ENCODE peak calls at places on chromosomes 12 and 14, in five cellular contexts. V, P, O, C and U are unnamed samples. For H3K36me3, the result is how much of the 10 kb centered on the place peaks cover.

GRCh38 chr14:96109956-96110355 is 70.8 kb downstream of the C14orf132 start:
- DNase-seq in V (no peak), P (no peak), O (no peak), C (no peak), U (no peak)

GRCh38 chr14:102490456-102490855 is 19.1 kb downstream of the ANKRD9 start:
- DNase-seq in V (no peak), P (no peak), O (no peak), C (no peak), U (no peak)

GRCh38 chr12:50598321-50598862 is 93.6 kb downstream of the DIP2B start:
- DNase-seq in V (no peak), P (no peak), O (no peak), C (no peak), U (no peak)

GRCh38 chr12:12461281-12461922 is 101.3 kb downstream of the DUSP16 start:
- DNase-seq in V (no peak), P (no peak), O (no peak), C (no peak), U (no peak)

GRCh38 chr14:75793806-75794205 is 132.8 kb downstream of the TTLL5 start:
- DNase-seq in V (no peak), P (no peak), O (no peak), C (no peak), U (no peak)

GRCh38 chr12:130993759-130994670 is 40.3 kb downstream of the ADGRD1 start:
- DNase-seq in V (no peak), P (no peak), O (peak), C (no peak), U (no peak)

GRCh38 chr14:60058087-60058486 is 33.6 kb upstream of the PCNX4 start:
- DNase-seq in V (no peak), P (no peak), O (no peak), C (no peak), U (no peak)

GRCh38 chr12:51511546-51512260 is 79.3 kb upstream of the SCN8A start:
- DNase-seq in V (no peak), P (no peak), O (no peak), C (no peak), U (no peak)

GRCh38 chr14:31937730-31938346 is 139.3 kb upstream of the ARHGAP5 start:
- DNase-seq in V (no peak), P (peak), O (peak), C (no peak), U (peak)

GRCh38 chr14:49598479-49599301 is at the start of gene LRR1:
- DNase-seq in V (peak), P (peak), O (peak), C (peak), U (peak)

GRCh38 chr14:64541971-64542838 is 1.7 kb downstream of the HSPA2 start:
- DNase-seq in V (peak), P (no peak), O (no peak), C (no peak), U (no peak)

GRCh38 chr14:64544607-64545312 is 4.2 kb downstream of the HSPA2 start:
- DNase-seq in V (no peak), P (no peak), O (no peak), C (no peak), U (no peak)

GRCh38 chr14:64541261-64541970 is 875 bp downstream of the HSPA2 start:
- DNase-seq in V (peak), P (no peak), O (peak), C (peak), U (no peak)

GRCh38 chr14:64540208-64541202 is at the start of gene HSPA2:
- DNase-seq in V (peak), P (peak), O (peak), C (peak), U (peak)

GRCh38 chr14:64542839-64543207 is 2.3 kb downstream of the HSPA2 start:
- DNase-seq in V (no peak), P (no peak), O (no peak), C (no peak), U (no peak)
- H3K4me3 ChIP-seq in V (peak), P (peak), O (no peak), C (peak), U (peak)

GRCh38 chr12:53279283-53279869 is 11.3 kb downstream of the ESPL1 start:
- DNase-seq in V (no peak), P (no peak), O (no peak), C (no peak), U (no peak)
- H3K36me3 ChIP-seq in V (under half), P (under half), O (half or more), C (under half), U (under half)

DNA sequence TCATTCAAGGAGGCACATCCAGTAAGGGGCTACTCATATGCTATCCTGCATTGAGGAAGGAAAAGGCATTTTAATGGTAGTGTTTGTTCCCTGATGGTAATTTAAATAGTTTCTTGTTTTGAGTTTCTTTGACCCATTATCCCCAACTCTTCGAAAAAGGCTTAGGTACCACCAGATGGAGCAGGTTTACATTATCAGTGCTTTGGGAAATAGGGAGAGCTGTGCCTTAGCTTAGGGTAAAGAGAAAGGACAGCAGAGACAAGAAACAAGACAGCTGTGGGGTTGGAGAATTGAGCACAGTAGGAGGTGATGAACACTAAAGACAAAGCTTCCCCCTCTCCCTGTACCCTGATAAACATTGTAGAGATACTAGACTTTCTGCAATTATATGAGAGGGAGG is 29.1 kb upstream of the HELB start:
- DNase-seq in V (no peak), P (no peak), O (no peak), C (no peak), U (no peak)
- TF ChIP-seq CTCF in V (no peak), P (no peak), O (no peak), C (no peak), U (no peak)

GRCh38 chr12:64670039-64670438 is 59.7 kb downstream of the RASSF3 start:
- DNase-seq in V (no peak), P (no peak), O (no peak), C (no peak), U (no peak)
- H3K4me3 ChIP-seq in V (no peak), P (no peak), O (no peak), C (no peak), U (peak)

GRCh38 chr12:89991807-89992206 is 283.2 kb upstream of the ATP2B1 start:
- DNase-seq in V (no peak), P (no peak), O (no peak), C (no peak), U (no peak)
- H3K36me3 ChIP-seq in V (under half), P (under half), O (under half), C (under half), U (under half)